ENCODE peak calls at places on chromosome 16, in five cellular contexts. T is iPS DF 6.9, D is heart right ventricle, G is epithelial cell of esophagus, P is lower leg skin. K is an unnamed sample.

GRCh38 chr16:31201511-31202401 is 804 bp downstream of the PYCARD start:
- DNase-seq in T (no peak), P (no peak), D (peak; percentile 16), G (peak; percentile 58), K (no peak)

GRCh38 chr16:31477220-31478216 is 5.4 kb upstream of the SLC5A2 start:
- DNase-seq in P (no peak), D (no peak), T (no peak), G (no peak), K (no peak)

GRCh38 chr16:65285128-65286120 is 163.6 kb upstream of the CDH11 start:
- DNase-seq in D (peak; percentile 35), P (no peak), G (peak; percentile 38), T (no peak), K (no peak)

GRCh38 chr16:31105677-31106213 is 2.4 kb upstream of the BCKDK start:
- DNase-seq in T (peak; percentile 50), P (peak; percentile 83), G (peak; percentile 44), D (peak; percentile 88), K (peak; percentile 37)

GRCh38 chr16:53703590-53704444 is at the start of the genes FTO and RPGRIP1L:
- DNase-seq in T (peak; percentile 99), D (peak; percentile 100), G (peak; percentile 99), P (peak; percentile 100), K (peak; percentile 98)

GRCh38 chr16:73433493-73434307 is 385.8 kb upstream of the ZFHX3 start:
- DNase-seq in D (no peak), G (no peak), P (no peak), T (no peak), K (no peak)

GRCh38 chr16:28204622-28205021 is 7.1 kb downstream of the XPO6 start:
- DNase-seq in P (no peak), D (no peak), G (no peak), T (no peak), K (no peak)

GRCh38 chr16:57185945-57186629 is at the start of the genes PSME3IP1 and RSPRY1:
- DNase-seq in T (peak; percentile 99), P (peak; percentile 99), G (peak; percentile 100), D (peak; percentile 100), K (peak; percentile 99)

GRCh38 chr16:8623634-8624033 is 2.1 kb downstream of the METTL22 start:
- DNase-seq in G (peak; percentile 56), D (no peak), P (no peak), T (no peak), K (no peak)

GRCh38 chr16:11005611-11005975 is 61.2 kb downstream of the CLEC16A start:
- DNase-seq in T (no peak), G (peak; percentile 79), P (no peak), D (no peak), K (no peak)

GRCh38 chr16:69848635-69849545 is 86.8 kb downstream of the WWP2 start:
- DNase-seq in D (peak; percentile 93), G (peak; percentile 65), P (peak; percentile 88), T (no peak), K (no peak)

GRCh38 chr16:27999687-28000086 is 63.8 kb downstream of the GSG1L start:
- DNase-seq in P (no peak), G (peak; percentile 9), T (no peak), D (no peak), K (no peak)

GRCh38 chr16:46582313-46582712 is 38.9 kb downstream of the SHCBP1 start:
- DNase-seq in G (no peak), T (no peak), D (no peak), P (no peak), K (no peak)

GRCh38 chr16:68242926-68243858 is 2.0 kb upstream of the PLA2G15 start:
- DNase-seq in P (no peak), D (no peak), T (no peak), G (no peak), K (no peak)

GRCh38 chr16:23520500-23520899 is 10.2 kb upstream of the GGA2 start:
- DNase-seq in T (no peak), D (no peak), G (no peak), P (no peak), K (no peak)

GRCh38 chr16:4869147-4869790 is 22.0 kb downstream of the UBN1 start:
- DNase-seq in T (no peak), G (peak; percentile 81), P (no peak), D (no peak), K (no peak)

GRCh38 chr16:31186176-31186575 is 6.2 kb downstream of the FUS start:
- DNase-seq in P (no peak), T (no peak), D (no peak), G (no peak), K (no peak)

GRCh38 chr16:30085247-30085646 is 6.5 kb downstream of the TBX6 start:
- DNase-seq in D (no peak), G (no peak), T (no peak), P (no peak), K (no peak)

GRCh38 chr16:48591976-48592375 is 18.0 kb downstream of the N4BP1 start:
- DNase-seq in T (no peak), D (peak; percentile 29), G (no peak), P (no peak), K (no peak)

GRCh38 chr16:19410435-19411153 is 7.1 kb upstream of the TMC5 start:
- DNase-seq in D (no peak), T (peak; percentile 48), P (no peak), G (no peak), K (no peak)

GRCh38 chr16:50721549-50722409 is 20.1 kb upstream of the CYLD start:
- DNase-seq in P (no peak), T (no peak), D (no peak), G (peak; percentile 49), K (no peak)

GRCh38 chr16:22008215-22009142 is 568 bp downstream of the MOSMO start:
- DNase-seq in P (no peak), T (no peak), G (no peak), D (no peak), K (no peak)

GRCh38 chr16:67283039-67283825 is 3.9 kb downstream of the PLEKHG4 start:
- DNase-seq in D (no peak), P (no peak), T (no peak), G (peak; percentile 60), K (no peak)

GRCh38 chr16:61233718-61234117 is 802.5 kb downstream of the CDH8 start:
- DNase-seq in P (no peak), D (no peak), T (no peak), G (no peak), K (no peak)

GRCh38 chr16:21101631-21102420 is 48.8 kb downstream of the DNAH3 start:
- DNase-seq in D (no peak), G (peak; percentile 40), T (no peak), P (no peak), K (no peak)

GRCh38 chr16:77748426-77748825 is 26.1 kb downstream of the NUDT7 start:
- DNase-seq in G (no peak), P (no peak), T (no peak), D (no peak), K (no peak)

GRCh38 chr16:83651871-83652270 is 155.9 kb upstream of the HSBP1 start:
- DNase-seq in D (no peak), P (no peak), G (no peak), T (no peak), K (no peak)

DNA sequence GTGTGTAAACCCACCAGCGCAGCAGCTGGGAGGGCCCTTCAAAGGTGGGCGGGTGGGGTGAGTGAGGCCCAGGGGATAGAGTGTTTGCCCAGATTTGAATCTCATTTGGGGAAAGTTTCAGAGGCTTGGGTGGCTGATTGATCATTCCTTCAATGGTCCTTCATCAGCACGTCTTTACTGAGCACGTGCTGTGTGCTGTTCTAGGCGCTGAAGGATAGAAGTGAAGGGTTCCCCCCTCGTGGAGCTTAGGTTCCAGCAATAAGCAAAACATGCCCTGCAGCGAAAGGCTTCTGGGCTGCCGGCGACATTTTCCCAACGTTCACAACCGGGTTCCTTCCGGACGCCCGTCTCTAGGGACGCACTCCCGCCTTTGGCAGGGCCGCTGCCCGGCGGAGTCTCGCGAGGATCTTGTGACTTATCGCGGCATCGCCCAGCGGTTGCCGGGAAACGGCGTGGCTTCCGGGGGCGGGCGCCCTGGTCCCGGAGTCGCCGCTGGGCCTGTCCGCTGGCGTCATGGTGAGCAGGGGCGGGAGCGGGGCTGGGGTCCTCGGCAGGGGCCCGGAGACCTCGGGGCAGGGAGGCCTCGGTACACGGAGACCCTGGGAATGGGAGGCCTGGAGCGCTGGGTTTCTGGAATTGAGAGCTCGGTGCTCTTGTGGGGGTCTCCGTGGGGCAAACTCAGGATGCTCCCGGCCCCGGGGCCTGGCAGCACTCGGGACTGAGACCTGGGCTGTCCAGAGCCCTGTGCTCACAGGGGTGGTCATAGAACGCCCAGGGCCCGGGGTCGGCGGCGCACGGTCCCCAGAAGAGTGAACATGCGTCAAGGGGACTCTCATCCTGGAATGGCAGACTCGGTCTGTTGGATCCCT is 3.2 kb upstream of the DBNDD1 start:
- DNase-seq in P (peak; percentile 82), T (no peak), D (peak; percentile 93), G (peak; percentile 88), K (peak; percentile 69)
- H3K4me3 ChIP-seq in P (peak overlapping the region; percentile 31), T (peak overlapping the region; percentile 33), D (peak overlapping the region; percentile 61), G (peak overlapping the region; percentile 79), K (peak overlapping the region; percentile 65)

DNA sequence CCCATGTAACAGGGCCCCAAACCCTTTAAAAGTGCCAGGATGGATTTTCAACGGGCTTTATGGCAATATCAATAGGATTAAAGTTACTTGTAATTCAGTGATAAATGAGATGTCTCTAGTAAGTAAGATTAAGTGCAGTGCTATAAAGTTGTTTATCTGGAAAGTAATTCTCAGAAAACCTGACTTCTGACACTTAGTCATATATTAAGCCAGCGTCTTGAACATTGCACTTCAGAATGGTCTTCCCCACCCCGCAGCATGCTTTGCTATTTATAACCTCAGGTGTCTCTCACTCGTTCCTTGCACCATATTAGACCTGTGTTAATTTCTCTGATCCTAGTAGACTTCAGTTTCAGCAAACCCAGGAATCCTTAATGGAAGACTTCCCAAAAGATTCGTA is 2.1 kb upstream of the MAF start:
- DNase-seq in D (no peak), G (no peak), P (no peak), T (no peak), K (no peak)
- H3K4me3 ChIP-seq in D (peak overlapping the region; percentile 63), G (peak overlapping the region; percentile 78), P (no peak overlapping the region), T (no peak overlapping the region), K (no peak overlapping the region)

GRCh38 chr16:1472974-1473373 is 1.9 kb downstream of the CLCN7 start:
- DNase-seq in D (no peak), T (no peak), P (no peak), G (no peak), K (no peak)
- H3K4me3 ChIP-seq in D (no peak overlapping the region), T (no peak overlapping the region), P (no peak overlapping the region), G (no peak overlapping the region), K (no peak overlapping the region)

GRCh38 chr16:89070590-89070989 is 23.1 kb upstream of the ACSF3 start:
- DNase-seq in P (no peak), G (no peak), T (no peak), D (no peak), K (no peak)

GRCh38 chr16:89069920-89070319 is 23.7 kb upstream of the ACSF3 start:
- DNase-seq in P (no peak), D (no peak), G (no peak), T (no peak), K (no peak)

GRCh38 chr16:89072216-89073130 is 21.2 kb upstream of the ACSF3 start:
- DNase-seq in T (no peak), G (no peak), D (peak; percentile 44), P (no peak), K (no peak)

GRCh38 chr16:89073346-89074221 is 20.1 kb upstream of the ACSF3 start:
- DNase-seq in P (no peak), D (no peak), T (no peak), G (no peak), K (no peak)

GRCh38 chr16:89071686-89072182 is 21.9 kb upstream of the ACSF3 start:
- DNase-seq in T (no peak), D (no peak), G (no peak), P (no peak), K (no peak)
- H3K4me3 ChIP-seq in T (no peak overlapping the region), D (no peak overlapping the region), G (no peak overlapping the region), P (no peak overlapping the region), K (no peak overlapping the region)

GRCh38 chr16:58337090-58337444 is 42.2 kb upstream of the PRSS54 start:
- DNase-seq in D (no peak), P (no peak), T (no peak), G (no peak), K (no peak)
- H3K4me3 ChIP-seq in D (peak overlapping the region; percentile 50), P (no peak overlapping the region), T (no peak overlapping the region), G (no peak overlapping the region), K (no peak overlapping the region)

K was measured in Jurkat, Clone E6-1.